ENCODE peak calls at places on chromosomes 16 and 17, in nine cellular contexts. E is astrocyte, R is MM.1S, M is HCT116, U is GM23248, T is fibroblast of lung, L is PC-3, Z is mammary epithelial cell, Y is hepatocyte. P is an unnamed sample.

GRCh38 chr16:14562691-14563491 is 67.2 kb downstream of the PARN start:
- DNase-seq in E (peak), R (no peak), M (no peak), U (peak), T (peak), L (no peak), Z (peak), Y (peak), P (peak)

GRCh38 chr16:50281391-50282009 is 15.1 kb downstream of the ADCY7 start:
- DNase-seq in E (no peak), R (no peak), M (no peak), U (no peak), T (no peak), L (no peak), Z (no peak), Y (no peak), P (no peak)

GRCh38 chr17:65751263-65751662 is 189.8 kb upstream of the AXIN2 start:
- DNase-seq in E (no peak), R (no peak), M (no peak), U (no peak), T (no peak), L (no peak), Z (no peak), Y (no peak), P (no peak)

GRCh38 chr17:4162366-4162765 is 19.4 kb downstream of the CYB5D2 start:
- DNase-seq in E (no peak), R (no peak), M (no peak), U (no peak), T (peak), L (no peak), Z (no peak), Y (no peak), P (no peak)

GRCh38 chr17:41863074-41863843 is 2.0 kb downstream of the KLHL11 start:
- DNase-seq in E (no peak), R (no peak), M (no peak), U (no peak), T (no peak), L (no peak), Z (no peak), Y (no peak), P (no peak)

GRCh38 chr16:86392751-86393150 is 117.6 kb upstream of the FOXF1 start:
- DNase-seq in E (peak), R (no peak), M (no peak), U (peak), T (no peak), L (peak), Z (peak), Y (no peak), P (no peak)

GRCh38 chr16:12323007-12323699 is 346.6 kb downstream of the SNX29 start:
- DNase-seq in E (no peak), R (no peak), M (no peak), U (peak), T (no peak), L (no peak), Z (no peak), Y (no peak), P (no peak)

GRCh38 chr16:82634955-82635610 is 8.3 kb downstream of the CDH13 start:
- DNase-seq in E (no peak), R (no peak), M (no peak), U (no peak), T (no peak), L (no peak), Z (no peak), Y (no peak), P (no peak)

GRCh38 chr17:79814966-79815835 is 18.3 kb upstream of the CBX8 start:
- DNase-seq in E (no peak), R (no peak), M (no peak), U (peak), T (no peak), L (peak), Z (peak), Y (peak), P (no peak)

GRCh38 chr17:80254396-80255241 is 6.0 kb upstream of the RNF213 start:
- DNase-seq in E (peak), R (peak), M (peak), U (peak), T (peak), L (peak), Z (peak), Y (peak), P (peak)

GRCh38 chr16:55257971-55258613 is 65.9 kb upstream of the IRX6 start:
- DNase-seq in E (peak), R (no peak), M (peak), U (peak), T (peak), L (peak), Z (peak), Y (peak), P (peak)

GRCh38 chr16:70752381-70752780 is 48.6 kb downstream of the VAC14 start:
- DNase-seq in E (no peak), R (no peak), M (no peak), U (no peak), T (no peak), L (no peak), Z (no peak), Y (no peak), P (no peak)

GRCh38 chr17:50423553-50424159 is 2.4 kb upstream of the ACSF2 start:
- DNase-seq in E (peak), R (no peak), M (peak), U (peak), T (peak), L (peak), Z (peak), Y (peak), P (peak)

GRCh38 chr16:14405611-14406537 is 224.2 kb downstream of the PARN start:
- DNase-seq in E (no peak), R (peak), M (no peak), U (peak), T (no peak), L (peak), Z (no peak), Y (peak), P (peak)

GRCh38 chr17:51507444-51507843 is 247.1 kb downstream of the UTP18 start:
- DNase-seq in E (no peak), R (no peak), M (no peak), U (no peak), T (no peak), L (no peak), Z (no peak), Y (no peak), P (no peak)

GRCh38 chr17:74282587-74283370 is 8.7 kb downstream of the DNAI2 start:
- DNase-seq in E (peak), R (no peak), M (no peak), U (no peak), T (no peak), L (peak), Z (peak), Y (peak), P (no peak)

GRCh38 chr16:15899538-15900100 is 11.2 kb upstream of the CEP20 start:
- DNase-seq in E (peak), R (no peak), M (peak), U (peak), T (peak), L (peak), Z (peak), Y (peak), P (no peak)

GRCh38 chr16:87068751-87069150 is 248.4 kb downstream of the C16orf95 start:
- DNase-seq in E (no peak), R (no peak), M (no peak), U (no peak), T (no peak), L (no peak), Z (no peak), Y (no peak), P (no peak)

GRCh38 chr16:69084301-69084700 is 21.2 kb upstream of the HAS3 start:
- DNase-seq in E (peak), R (no peak), M (no peak), U (peak), T (no peak), L (no peak), Z (no peak), Y (no peak), P (no peak)

GRCh38 chr17:57459286-57459915 is 203.1 kb downstream of the MSI2 start:
- DNase-seq in E (peak), R (no peak), M (peak), U (peak), T (peak), L (peak), Z (peak), Y (no peak), P (no peak)

GRCh38 chr16:80664226-80664625 is 123.4 kb downstream of the DYNLRB2 start:
- DNase-seq in E (no peak), R (no peak), M (no peak), U (no peak), T (no peak), L (no peak), Z (no peak), Y (no peak), P (no peak)

GRCh38 chr17:79617304-79617703 is 6.5 kb upstream of the RBFOX3 start:
- DNase-seq in E (no peak), R (no peak), M (no peak), U (no peak), T (no peak), L (no peak), Z (no peak), Y (no peak), P (no peak)

GRCh38 chr17:68036304-68037147 is 991 bp downstream of the KPNA2 start:
- DNase-seq in E (peak), R (no peak), M (peak), U (peak), T (peak), L (no peak), Z (no peak), Y (no peak), P (no peak)

GRCh38 chr16:55047331-55047730 is 116.7 kb downstream of the IRX5 start:
- DNase-seq in E (no peak), R (no peak), M (no peak), U (no peak), T (no peak), L (no peak), Z (no peak), Y (no peak), P (no peak)

GRCh38 chr16:11583889-11584565 is 2.7 kb downstream of the LITAF start:
- DNase-seq in E (no peak), R (peak), M (no peak), U (no peak), T (no peak), L (peak), Z (peak), Y (no peak), P (no peak)

GRCh38 chr17:67633751-67634191 is 84.0 kb upstream of the NOL11 start:
- DNase-seq in E (no peak), R (no peak), M (no peak), U (no peak), T (peak), L (no peak), Z (no peak), Y (no peak), P (no peak)

GRCh38 chr16:55660026-55660425 is 4.2 kb downstream of the SLC6A2 start:
- DNase-seq in E (no peak), R (no peak), M (no peak), U (no peak), T (no peak), L (no peak), Z (no peak), Y (no peak), P (no peak)

GRCh38 chr17:79406316-79406715 is 204.5 kb downstream of the RBFOX3 start:
- DNase-seq in E (no peak), R (no peak), M (no peak), U (no peak), T (no peak), L (no peak), Z (no peak), Y (no peak), P (no peak)

GRCh38 chr16:7313170-7313569 is 19.5 kb upstream of the RBFOX1 start:
- DNase-seq in E (no peak), R (no peak), M (no peak), U (peak), T (no peak), L (peak), Z (no peak), Y (peak), P (peak)

GRCh38 chr16:68229431-68230175 is 6.3 kb downstream of the ESRP2 start:
- DNase-seq in E (peak), R (peak), M (no peak), U (peak), T (peak), L (peak), Z (peak), Y (peak), P (peak)

GRCh38 chr16:29678691-29679267 is at the start of gene QPRT:
- DNase-seq in E (peak), R (no peak), M (no peak), U (no peak), T (peak), L (no peak), Z (no peak), Y (peak), P (peak)

GRCh38 chr17:40548491-40548981 is 16.7 kb downstream of the CCR7 start:
- DNase-seq in E (no peak), R (no peak), M (no peak), U (no peak), T (no peak), L (no peak), Z (no peak), Y (no peak), P (no peak)

GRCh38 chr17:64107517-64108235 is 22.3 kb downstream of the ERN1 start:
- DNase-seq in E (no peak), R (no peak), M (no peak), U (no peak), T (no peak), L (peak), Z (no peak), Y (no peak), P (no peak)

GRCh38 chr17:78940708-78941107 is 15.5 kb upstream of the TIMP2 start:
- DNase-seq in E (peak), R (no peak), M (no peak), U (no peak), T (no peak), L (peak), Z (no peak), Y (no peak), P (no peak)

GRCh38 chr17:81394831-81395599 is at the start of gene BAHCC1:
- DNase-seq in E (peak), R (peak), M (peak), U (peak), T (peak), L (peak), Z (peak), Y (peak), P (peak)

GRCh38 chr17:81392909-81393654 is 2.2 kb upstream of the BAHCC1 start:
- DNase-seq in E (no peak), R (no peak), M (no peak), U (peak), T (peak), L (peak), Z (no peak), Y (no peak), P (peak)

GRCh38 chr17:81394377-81394747 is 895 bp upstream of the BAHCC1 start:
- DNase-seq in E (no peak), R (no peak), M (no peak), U (peak), T (no peak), L (peak), Z (no peak), Y (no peak), P (no peak)

GRCh38 chr17:81391964-81392908 is 3.0 kb upstream of the BAHCC1 start:
- DNase-seq in E (peak), R (no peak), M (no peak), U (peak), T (peak), L (no peak), Z (no peak), Y (peak), P (no peak)

GRCh38 chr17:81393684-81394376 is 1.4 kb upstream of the BAHCC1 start:
- DNase-seq in E (peak), R (peak), M (peak), U (peak), T (peak), L (peak), Z (peak), Y (peak), P (peak)
- H3K27ac ChIP-seq in E (peak), R (no peak), M (peak), U (peak), T (peak), L (peak), Z (peak), Y (peak), P (peak)

GRCh38 chr17:48619821-48620496 is 4.9 kb upstream of the HOXB8 start:
- DNase-seq in E (no peak), R (no peak), M (no peak), U (no peak), T (no peak), L (no peak), Z (no peak), Y (no peak), P (no peak)

GRCh38 chr17:48623583-48623982 is 2.6 kb downstream of the HOXB9 start:
- DNase-seq in E (no peak), R (no peak), M (no peak), U (no peak), T (no peak), L (no peak), Z (no peak), Y (no peak), P (no peak)

GRCh38 chr17:48622857-48623256 is 3.3 kb downstream of the HOXB9 start:
- DNase-seq in E (no peak), R (no peak), M (no peak), U (no peak), T (no peak), L (no peak), Z (no peak), Y (no peak), P (no peak)

GRCh38 chr17:48620497-48621139 is 5.5 kb upstream of the HOXB8 start:
- DNase-seq in E (no peak), R (no peak), M (no peak), U (no peak), T (no peak), L (no peak), Z (no peak), Y (no peak), P (no peak)

GRCh38 chr17:48621410-48622387 is 4.5 kb downstream of the HOXB9 start:
- DNase-seq in E (no peak), R (no peak), M (no peak), U (no peak), T (no peak), L (no peak), Z (no peak), Y (no peak), P (no peak)
- TF ChIP-seq EZH2 in E (peak), R (no peak), M (no peak), U (peak), T (peak), L (no peak), Z (peak), Y (peak), P (no peak)

DNA sequence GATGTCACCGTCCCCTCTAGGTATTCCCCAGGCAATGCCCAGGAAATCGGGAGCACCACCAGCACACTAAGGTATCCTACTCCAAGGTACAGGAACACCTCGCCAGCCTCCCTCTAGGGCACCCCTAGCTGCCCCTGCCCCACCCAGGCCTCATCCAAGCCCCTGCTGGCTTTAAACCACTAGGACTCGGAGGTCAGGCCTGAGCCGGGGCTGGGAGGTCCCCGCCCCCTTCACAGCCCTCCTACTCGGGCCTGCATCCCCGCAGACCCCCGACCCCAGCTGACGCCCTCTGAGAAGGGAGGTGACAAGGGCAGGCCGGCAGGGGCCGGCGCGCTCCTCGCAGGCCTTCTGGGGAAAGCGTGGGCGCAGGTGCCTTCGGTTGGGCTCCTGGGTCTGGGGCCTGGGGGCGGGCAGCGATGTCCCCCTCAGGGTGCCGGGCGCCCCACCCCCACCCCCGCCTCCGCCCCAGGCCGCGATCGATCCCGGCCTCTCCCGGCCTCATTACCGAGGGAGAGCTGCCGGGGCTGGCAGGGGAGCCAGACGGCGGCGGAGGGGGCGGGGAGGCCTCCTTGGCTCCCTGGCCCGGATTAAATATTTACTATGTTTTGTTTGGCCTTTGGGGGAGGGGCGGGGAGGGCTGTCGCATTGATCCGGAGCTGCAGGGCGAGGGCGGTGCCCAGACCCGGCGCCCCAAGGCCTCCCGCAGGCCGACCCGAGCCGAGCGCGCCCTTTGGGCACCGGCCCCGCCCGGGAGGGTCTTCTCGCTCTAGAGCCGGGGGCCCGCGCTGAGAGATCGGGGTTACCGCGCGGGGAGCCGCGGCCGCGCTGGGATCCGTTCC is 27.3 kb downstream of the RTN4RL1 start:
- DNase-seq in E (no peak), R (no peak), M (no peak), U (peak), T (no peak), L (peak), Z (no peak), Y (peak), P (no peak)
- H3K27ac ChIP-seq in E (no peak), R (no peak), M (no peak), U (no peak), T (no peak), L (peak), Z (no peak), Y (peak), P (no peak)

DNA sequence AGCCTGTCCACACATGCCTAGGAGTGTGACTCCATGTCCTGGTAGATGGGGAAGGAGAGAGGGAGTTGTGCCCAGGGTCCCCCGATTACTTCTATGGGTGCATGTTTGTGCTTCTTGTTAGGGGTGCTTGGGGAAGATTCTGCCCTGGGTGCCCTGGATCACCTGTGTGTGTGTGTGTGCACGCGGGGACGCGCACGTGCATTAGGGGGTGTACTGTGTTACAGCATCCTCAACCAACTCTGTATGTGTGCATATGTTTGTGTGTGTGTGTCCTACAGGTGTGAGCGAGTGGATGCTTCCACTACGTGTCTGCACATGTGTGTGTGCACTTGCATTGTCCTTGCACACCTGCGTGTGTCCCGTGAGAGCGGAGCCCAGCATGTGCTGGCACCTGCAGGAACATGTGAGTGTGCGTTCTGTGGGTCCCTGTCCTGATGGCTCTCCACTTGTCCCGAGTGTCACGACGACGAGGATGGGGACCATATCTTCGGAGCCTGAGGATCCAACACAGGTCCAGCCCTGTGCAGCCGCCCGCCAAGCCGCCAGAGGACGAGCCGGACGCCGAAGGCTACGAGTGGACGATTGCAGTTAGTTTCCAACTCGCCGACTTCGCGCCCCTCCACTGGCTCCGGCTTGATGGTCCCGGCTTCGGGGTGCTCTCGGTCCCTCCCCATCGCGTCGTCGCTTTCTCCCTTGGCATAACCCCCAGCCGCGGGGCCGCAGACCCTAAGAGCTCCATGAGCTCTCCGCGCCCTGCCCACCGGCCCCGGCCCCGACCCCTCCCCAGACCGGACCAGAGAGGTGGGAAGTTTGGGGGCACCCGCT is 6.0 kb upstream of the TBC1D3B start:
- DNase-seq in E (no peak), R (peak), M (no peak), U (peak), T (peak), L (no peak), Z (no peak), Y (peak), P (no peak)
- TF ChIP-seq EZH2 in E (no peak), R (no peak), M (no peak), U (no peak), T (peak), L (no peak), Z (no peak), Y (peak), P (no peak)

DNA sequence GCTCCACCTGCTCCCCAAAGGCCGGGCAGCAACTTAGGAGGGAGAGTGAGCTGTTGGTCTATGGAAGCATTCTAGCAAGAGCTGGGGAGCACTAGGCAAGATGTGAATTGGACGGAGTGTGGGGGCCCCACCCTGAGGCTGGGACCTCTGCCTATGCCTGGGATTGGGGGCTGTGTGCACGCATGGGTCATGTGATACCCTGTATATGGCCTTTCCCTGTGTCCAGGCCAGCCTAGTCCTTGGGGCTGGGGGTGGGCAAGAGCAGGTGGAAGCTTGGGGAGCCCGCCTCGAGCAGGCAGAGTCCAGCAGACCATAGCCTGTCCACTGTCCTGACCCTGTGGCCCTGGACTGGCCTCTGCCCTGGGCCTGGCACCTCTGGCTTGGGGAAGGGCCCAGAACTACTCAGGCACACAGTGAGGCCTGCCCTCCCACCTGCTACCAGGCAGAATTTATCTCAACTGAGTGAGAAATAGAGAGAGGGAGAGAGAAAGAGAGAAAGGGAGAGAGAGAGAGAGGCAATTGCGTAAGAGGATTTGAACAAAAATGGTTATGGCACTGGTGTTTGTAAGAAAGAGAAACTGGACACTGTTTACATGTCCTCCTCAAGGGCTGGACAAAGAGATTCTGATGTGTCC is 19.1 kb downstream of the PDP2 start:
- DNase-seq in E (no peak), R (no peak), M (no peak), U (peak), T (peak), L (no peak), Z (no peak), Y (no peak), P (no peak)
- H3K27ac ChIP-seq in E (no peak), R (no peak), M (no peak), U (no peak), T (peak), L (no peak), Z (no peak), Y (peak), P (no peak)